ENCODE peak calls at places on chromosomes 7 and 10, in five cellular contexts. L, K, N, R and C are unnamed samples.

GRCh38 chr10:75012471-75012870 is 99.0 kb upstream of the SAMD8 start:
- DNase-seq in L (no peak), K (no peak), N (no peak), R (no peak), C (no peak)

GRCh38 chr10:5652746-5653145 is 13.6 kb downstream of the ASB13 start:
- DNase-seq in L (no peak), K (no peak), N (no peak), R (no peak), C (no peak)

GRCh38 chr7:149692557-149692982 is 80.8 kb downstream of the ZNF467 start:
- DNase-seq in L (no peak), K (no peak), N (no peak), R (no peak), C (no peak)

GRCh38 chr10:112307631-112308502 is 24.7 kb downstream of the TECTB start:
- DNase-seq in L (no peak), K (peak; percentile 68), N (peak; percentile 62), R (peak; percentile 48), C (no peak)

GRCh38 chr10:79608505-79609375 is 2.0 kb upstream of the SFTPA1 start:
- DNase-seq in L (no peak), K (no peak), N (peak; percentile 9), R (peak; percentile 54), C (no peak)

GRCh38 chr10:114271779-114272167 is 32.7 kb downstream of the VWA2 start:
- DNase-seq in L (peak; percentile 86), K (peak; percentile 25), N (peak; percentile 61), R (no peak), C (peak; percentile 86)

GRCh38 chr7:50641442-50642405 is 76.5 kb upstream of the DDC start:
- DNase-seq in L (no peak), K (no peak), N (peak; percentile 57), R (no peak), C (no peak)

GRCh38 chr10:19788075-19788686 is 28.1 kb upstream of the PLXDC2 start:
- DNase-seq in L (peak; percentile 30), K (no peak), N (peak; percentile 71), R (no peak), C (peak; percentile 18)

GRCh38 chr7:123966936-123967335 is 41.9 kb downstream of the SPAM1 start:
- DNase-seq in L (no peak), K (no peak), N (peak; percentile 36), R (no peak), C (no peak)

GRCh38 chr7:31933481-31933880 is 136.7 kb downstream of the PDE1C start:
- DNase-seq in L (no peak), K (no peak), N (no peak), R (no peak), C (no peak)

GRCh38 chr7:40604601-40605438 is 470.0 kb downstream of the SUGCT start:
- DNase-seq in L (no peak), K (peak; percentile 58), N (peak; percentile 67), R (peak; percentile 51), C (no peak)

GRCh38 chr7:101421123-101421522 is 58.4 kb downstream of the COL26A1 start:
- DNase-seq in L (no peak), K (no peak), N (no peak), R (no peak), C (no peak)

GRCh38 chr7:101420436-101420835 is 57.8 kb downstream of the COL26A1 start:
- DNase-seq in L (no peak), K (no peak), N (peak; percentile 48), R (no peak), C (no peak)

GRCh38 chr7:101426303-101427011 is 63.8 kb downstream of the COL26A1 start:
- DNase-seq in L (no peak), K (no peak), N (no peak), R (no peak), C (no peak)

GRCh38 chr7:101419831-101420230 is 57.2 kb downstream of the COL26A1 start:
- DNase-seq in L (no peak), K (no peak), N (no peak), R (no peak), C (no peak)

GRCh38 chr7:101422361-101423195 is 59.9 kb downstream of the COL26A1 start:
- DNase-seq in L (no peak), K (no peak), N (peak; percentile 71), R (no peak), C (no peak)
- H3K4me3 ChIP-seq in L (no peak overlapping the region), K (no peak overlapping the region), N (no peak overlapping the region), R (no peak overlapping the region), C (no peak overlapping the region)

GRCh38 chr10:124237282-124237975 is 144.0 kb upstream of the CHST15 start:
- DNase-seq in L (no peak), K (no peak), N (no peak), R (no peak), C (no peak)

GRCh38 chr10:124238367-124238766 is 145.0 kb upstream of the CHST15 start:
- DNase-seq in L (no peak), K (no peak), N (no peak), R (no peak), C (no peak)

GRCh38 chr10:124240721-124241350 is 147.4 kb upstream of the CHST15 start:
- DNase-seq in L (no peak), K (peak; percentile 16), N (no peak), R (no peak), C (no peak)

GRCh38 chr10:124239666-124240065 is 146.3 kb upstream of the CHST15 start:
- DNase-seq in L (no peak), K (peak; percentile 11), N (no peak), R (no peak), C (no peak)

DNA sequence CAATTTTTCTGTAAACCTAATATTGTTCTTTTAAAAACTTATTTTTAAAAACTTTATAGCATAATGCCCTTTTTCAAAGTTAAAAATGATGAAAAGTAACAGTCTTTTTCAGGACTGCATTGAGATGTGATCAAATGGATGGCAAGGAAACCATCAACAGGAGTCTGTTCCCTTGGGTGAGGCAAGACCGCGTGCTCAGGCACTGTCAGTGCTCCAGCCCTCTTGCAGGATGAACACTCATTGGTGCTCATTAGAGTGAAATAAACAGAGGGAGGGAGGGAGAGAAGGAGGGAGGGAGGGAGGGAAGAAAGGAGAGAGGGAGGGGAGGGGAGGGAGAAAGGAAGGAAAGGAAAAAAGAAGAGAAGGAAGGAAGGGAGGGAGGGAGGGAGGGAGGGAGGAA is 145.7 kb upstream of the CHST15 start:
- DNase-seq in L (no peak), K (no peak), N (no peak), R (no peak), C (no peak)
- TF ChIP-seq CTCF in L (no peak), K (no peak), N (no peak), R (no peak), C (no peak)

DNA sequence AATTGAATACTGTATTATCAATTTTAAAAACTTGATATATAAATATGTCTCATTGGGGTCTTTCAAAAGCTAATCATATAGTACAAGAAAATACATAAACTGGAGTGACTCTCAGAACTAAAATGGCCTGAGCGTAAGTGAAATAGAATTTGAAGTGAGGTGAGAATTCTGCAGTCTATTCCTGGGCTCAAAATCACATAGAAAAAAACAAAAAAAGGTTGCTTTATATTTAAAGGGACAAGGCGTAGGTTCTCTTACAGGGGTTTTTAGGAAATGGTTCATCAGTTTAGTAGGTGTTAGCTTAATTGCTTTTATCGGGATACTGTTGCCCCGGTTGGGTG is 36.7 kb upstream of the PRSS1 start:
- DNase-seq in L (no peak), K (no peak), N (no peak), R (no peak), C (no peak)
- H3K4me3 ChIP-seq in L (no peak overlapping the region), K (no peak overlapping the region), N (no peak overlapping the region), R (no peak overlapping the region), C (no peak overlapping the region)

GRCh38 chr7:97021443-97022261 is 3.0 kb downstream of the DLX5 start:
- DNase-seq in L (no peak), K (no peak), N (no peak), R (no peak), C (no peak)

GRCh38 chr7:97022451-97023306 is 2.0 kb downstream of the DLX5 start:
- DNase-seq in L (no peak), K (no peak), N (no peak), R (no peak), C (no peak)

GRCh38 chr7:97019710-97020109 is 4.9 kb downstream of the DLX5 start:
- DNase-seq in L (no peak), K (no peak), N (no peak), R (no peak), C (no peak)

GRCh38 chr7:97018775-97019535 is 5.7 kb downstream of the DLX5 start:
- DNase-seq in L (no peak), K (no peak), N (no peak), R (no peak), C (no peak)

DNA sequence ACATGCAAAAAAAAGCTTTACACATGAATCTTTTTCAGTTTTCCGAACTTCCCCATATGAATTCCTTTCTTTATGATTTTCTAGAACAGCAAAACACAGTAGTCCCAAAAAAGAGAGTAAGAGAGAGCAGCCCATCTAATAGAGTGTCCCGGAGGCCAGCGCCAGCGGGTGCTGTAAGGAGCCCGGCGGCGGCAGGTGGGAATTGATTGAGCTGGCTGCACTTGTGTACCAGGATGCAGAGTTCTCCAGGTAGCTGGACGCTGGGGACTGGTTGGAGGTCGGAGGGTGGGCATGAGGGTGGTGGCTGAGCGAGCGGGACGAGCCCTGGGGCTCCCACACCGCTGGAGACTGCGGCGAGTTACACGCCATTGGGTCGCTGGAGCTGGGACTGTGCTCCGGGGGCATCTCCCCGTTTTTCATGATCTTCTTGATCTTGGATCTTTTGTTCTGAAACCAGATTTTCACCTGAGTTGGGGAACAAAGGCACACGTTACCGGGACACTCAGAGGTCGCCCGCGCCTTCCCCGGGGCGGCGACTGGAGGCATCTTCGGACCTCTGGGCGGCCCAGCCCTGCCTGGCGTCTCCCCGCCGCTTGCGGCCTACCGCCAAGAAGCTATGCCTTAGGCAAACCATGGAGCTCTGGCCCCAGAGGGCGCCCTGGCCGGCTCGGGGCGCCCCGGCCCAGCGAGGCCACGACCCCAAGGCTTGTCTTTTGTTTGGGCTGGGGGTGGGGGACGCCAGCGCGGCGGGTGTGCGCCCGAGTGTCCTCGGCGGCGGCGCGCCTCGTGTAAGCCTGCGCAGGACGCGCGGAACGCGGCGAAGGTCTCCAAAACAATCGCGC is 3.8 kb downstream of the DLX5 start:
- DNase-seq in L (no peak), K (no peak), N (no peak), R (no peak), C (no peak)
- TF ChIP-seq CTCF in L (no peak), K (no peak), N (no peak), R (no peak), C (no peak)

GRCh38 chr10:72260215-72260587 is 13.5 kb upstream of the DDIT4 start:
- DNase-seq in L (no peak), K (peak; percentile 44), N (no peak), R (no peak), C (no peak)
- H3K4me3 ChIP-seq in L (peak overlapping the region; percentile 42), K (no peak overlapping the region), N (no peak overlapping the region), R (no peak overlapping the region), C (no peak overlapping the region)